ENCODE peak calls at places on chromosome 18, in six cellular contexts. W is cardiac muscle cell, Z is nephron progenitor cell, C is BJ, O is hepatocyte, V is esophagus squamous epithelium. N is an unnamed sample.

GRCh38 chr18:41526046-41526445 is 429.0 kb upstream of the PIK3C3 start:
- DNase-seq in W (no peak), Z (no peak), C (no peak), O (no peak), V (no peak), N (no peak)

GRCh38 chr18:50038448-50038847 is 156.5 kb downstream of the MYO5B start:
- DNase-seq in W (peak), Z (no peak), C (no peak), O (no peak), V (no peak), N (no peak)

GRCh38 chr18:44742741-44743311 is 62.1 kb downstream of the SETBP1 start:
- DNase-seq in W (peak), Z (no peak), C (peak), O (no peak), V (no peak), N (no peak)

GRCh38 chr18:26488417-26489009 is 59.8 kb downstream of the KCTD1 start:
- DNase-seq in W (no peak), Z (no peak), C (no peak), O (no peak), V (no peak), N (no peak)

GRCh38 chr18:64444819-64445218 is 295.9 kb upstream of the LINC00305 start:
- DNase-seq in W (no peak), Z (no peak), C (no peak), O (no peak), V (no peak), N (no peak)

GRCh38 chr18:69935319-69936190 is 12.1 kb downstream of the CD226 start:
- DNase-seq in W (no peak), Z (no peak), C (no peak), O (peak), V (no peak), N (no peak)

GRCh38 chr18:13264091-13264777 is 45.7 kb downstream of the LDLRAD4 start:
- DNase-seq in W (peak), Z (no peak), C (no peak), O (peak), V (no peak), N (no peak)

GRCh38 chr18:10570622-10571021 is 44.8 kb downstream of the NAPG start:
- DNase-seq in W (no peak), Z (no peak), C (no peak), O (no peak), V (no peak), N (no peak)

GRCh38 chr18:69998523-69998987 is 50.9 kb upstream of the CD226 start:
- DNase-seq in W (no peak), Z (no peak), C (no peak), O (no peak), V (no peak), N (no peak)

GRCh38 chr18:76588591-76589303 is 93.7 kb upstream of the ZNF516 start:
- DNase-seq in W (peak), Z (no peak), C (no peak), O (no peak), V (no peak), N (no peak)

GRCh38 chr18:22228930-22229329 is 59.5 kb downstream of the GATA6 start:
- DNase-seq in W (no peak), Z (no peak), C (no peak), O (no peak), V (no peak), N (peak)

GRCh38 chr18:50327983-50328382 is 40.5 kb upstream of the CXXC1 start:
- DNase-seq in W (no peak), Z (no peak), C (no peak), O (no peak), V (no peak), N (no peak)

GRCh38 chr18:12989397-12990127 is 1.6 kb upstream of the CEP192 start:
- DNase-seq in W (no peak), Z (no peak), C (no peak), O (no peak), V (no peak), N (no peak)

GRCh38 chr18:53971331-53971730 is 253.1 kb downstream of the MBD2 start:
- DNase-seq in W (peak), Z (no peak), C (no peak), O (no peak), V (no peak), N (no peak)

GRCh38 chr18:77124452-77124922 is 8.1 kb downstream of the MBP start:
- DNase-seq in W (no peak), Z (no peak), C (no peak), O (no peak), V (no peak), N (no peak)

GRCh38 chr18:56598422-56598821 is 40.0 kb downstream of the TXNL1 start:
- DNase-seq in W (no peak), Z (no peak), C (no peak), O (no peak), V (no peak), N (no peak)

GRCh38 chr18:78448106-78448505 is 531.5 kb upstream of the SALL3 start:
- DNase-seq in W (no peak), Z (no peak), C (no peak), O (no peak), V (no peak), N (no peak)

GRCh38 chr18:11118051-11118450 is 31.3 kb downstream of the PIEZO2 start:
- DNase-seq in W (no peak), Z (no peak), C (no peak), O (no peak), V (no peak), N (no peak)

GRCh38 chr18:26685438-26686173 is 137.3 kb upstream of the KCTD1 start:
- DNase-seq in W (no peak), Z (peak), C (no peak), O (no peak), V (no peak), N (no peak)

GRCh38 chr18:12011962-12012549 is 30.7 kb downstream of the IMPA2 start:
- DNase-seq in W (no peak), Z (no peak), C (no peak), O (no peak), V (no peak), N (no peak)

GRCh38 chr18:3660719-3661118 is 210.7 kb downstream of the TGIF1 start:
- DNase-seq in W (peak), Z (no peak), C (no peak), O (no peak), V (no peak), N (no peak)

DNA sequence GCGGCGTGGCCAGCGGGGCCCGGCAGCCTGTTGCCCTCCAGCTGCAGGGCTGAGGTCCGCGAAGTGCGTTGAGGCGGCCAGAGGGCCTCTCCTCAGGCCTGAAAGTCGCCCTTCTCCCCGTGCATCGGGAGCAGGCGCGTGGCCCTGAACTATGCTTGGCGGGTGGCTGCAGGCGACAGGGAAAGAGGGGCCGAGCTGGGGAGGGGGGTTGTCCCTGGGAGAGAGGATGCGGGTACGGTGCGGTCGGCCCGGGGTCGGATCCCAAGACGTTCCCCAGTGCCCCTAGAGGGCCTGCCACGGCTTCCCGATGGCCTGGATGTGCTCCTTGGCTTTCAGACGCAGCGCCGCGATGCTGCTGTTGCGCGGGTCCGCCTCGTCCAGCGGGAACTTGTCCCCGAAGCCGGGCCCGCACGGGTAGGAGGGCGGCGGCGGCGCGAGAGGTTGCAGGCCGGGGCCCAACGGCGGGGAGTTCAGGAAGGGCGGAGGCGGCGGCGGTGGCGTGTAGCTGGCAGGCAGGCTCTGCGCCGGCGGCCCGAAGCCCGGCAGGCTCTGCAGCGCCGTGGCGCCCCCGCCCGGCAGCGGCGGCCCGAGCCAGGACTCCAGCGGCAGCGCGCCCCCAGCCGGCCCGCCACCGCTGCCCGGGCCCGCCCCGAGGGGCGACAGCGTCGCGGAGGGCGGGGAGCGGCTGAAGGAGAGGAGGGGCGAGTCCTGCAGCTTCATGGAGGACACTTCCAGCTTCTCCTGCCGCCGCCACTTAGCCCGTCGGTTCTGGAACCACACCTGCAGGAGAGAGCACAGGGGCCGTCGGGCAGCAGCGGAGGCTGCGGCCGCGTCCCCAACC is 4.3 kb downstream of the RAX start:
- DNase-seq in W (peak), Z (peak), C (no peak), O (peak), V (no peak), N (no peak)
- TF ChIP-seq CTCF in W (no peak), Z (no peak), C (no peak), O (peak), V (no peak), N (no peak)

DNA sequence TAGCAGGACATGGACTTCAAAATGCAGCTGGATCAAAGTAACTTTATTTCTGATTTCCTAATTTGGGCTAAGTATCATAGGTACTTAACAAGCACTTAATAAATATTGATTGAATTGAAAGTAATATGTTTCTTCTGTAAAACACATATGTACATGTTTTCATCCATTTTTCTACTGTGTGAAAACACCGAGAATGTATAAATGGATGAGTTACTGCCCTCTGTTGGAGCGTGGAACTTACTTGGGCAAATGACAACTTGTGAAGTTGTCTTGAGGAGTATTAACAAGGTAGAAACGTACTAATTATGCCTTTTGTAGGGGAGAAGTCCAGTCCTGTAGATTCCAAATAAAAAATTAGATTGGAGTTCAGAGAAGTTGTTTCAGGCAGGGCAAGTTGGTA is 87.2 kb downstream of the PHLPP1 start:
- DNase-seq in W (peak), Z (no peak), C (no peak), O (no peak), V (no peak), N (no peak)
- TF ChIP-seq CTCF in W (peak), Z (no peak), C (no peak), O (peak), V (peak), N (peak)

DNA sequence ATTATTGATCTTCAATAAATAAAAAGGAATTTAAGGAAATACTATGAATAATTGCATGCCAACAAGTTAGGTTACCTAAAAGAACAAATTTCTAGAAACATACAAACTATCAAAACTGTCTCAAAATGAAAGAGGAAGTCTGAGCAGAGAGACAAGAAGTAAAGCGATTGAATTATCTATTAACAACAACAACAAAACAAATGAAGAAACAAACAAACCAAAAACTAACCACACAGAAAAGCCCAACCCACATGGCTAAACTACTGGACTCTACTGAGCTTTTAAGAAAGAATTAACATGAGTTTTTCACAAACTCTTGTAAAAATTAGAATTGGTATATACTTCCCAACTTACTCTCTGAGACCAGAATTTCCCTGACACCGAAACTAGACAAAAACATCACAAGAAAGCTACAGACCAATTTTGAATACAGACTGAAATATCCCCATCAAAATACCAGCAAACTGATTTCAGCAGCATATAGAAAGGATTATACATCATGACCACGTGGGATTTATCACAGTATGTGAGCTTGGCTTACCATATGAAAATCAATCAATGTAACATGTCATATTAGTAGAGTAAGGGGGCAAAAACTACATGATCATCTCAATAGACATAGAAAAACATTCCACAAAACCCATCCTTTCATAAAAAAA is 16.6 kb upstream of the GALNT1 start:
- DNase-seq in W (no peak), Z (no peak), C (no peak), O (no peak), V (no peak), N (no peak)
- TF ChIP-seq CTCF in W (no peak), Z (no peak), C (no peak), O (no peak), V (no peak), N (no peak)

DNA sequence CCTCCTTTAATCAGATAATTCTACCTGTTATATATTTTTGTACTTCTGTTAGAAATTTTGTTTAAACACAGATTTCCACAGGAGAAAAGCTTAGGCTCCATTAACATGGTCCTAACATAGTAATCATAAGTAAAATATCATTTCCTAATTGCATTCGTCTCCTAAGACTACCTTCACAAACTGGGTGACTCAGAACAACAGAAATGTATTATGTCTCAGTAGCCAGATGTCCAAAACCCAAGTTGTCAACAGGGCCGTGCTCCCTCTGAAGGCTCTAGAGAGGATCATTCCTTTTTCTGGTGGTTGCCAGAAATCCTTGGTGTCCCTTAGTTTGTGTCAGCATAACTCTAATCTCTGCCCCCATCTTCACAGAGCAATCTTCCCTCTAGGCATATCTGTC is 5.4 kb downstream of the FBXO15 start:
- DNase-seq in W (no peak), Z (no peak), C (no peak), O (no peak), V (no peak), N (no peak)
- TF ChIP-seq CTCF in W (no peak), Z (no peak), C (no peak), O (no peak), V (no peak), N (no peak)

DNA sequence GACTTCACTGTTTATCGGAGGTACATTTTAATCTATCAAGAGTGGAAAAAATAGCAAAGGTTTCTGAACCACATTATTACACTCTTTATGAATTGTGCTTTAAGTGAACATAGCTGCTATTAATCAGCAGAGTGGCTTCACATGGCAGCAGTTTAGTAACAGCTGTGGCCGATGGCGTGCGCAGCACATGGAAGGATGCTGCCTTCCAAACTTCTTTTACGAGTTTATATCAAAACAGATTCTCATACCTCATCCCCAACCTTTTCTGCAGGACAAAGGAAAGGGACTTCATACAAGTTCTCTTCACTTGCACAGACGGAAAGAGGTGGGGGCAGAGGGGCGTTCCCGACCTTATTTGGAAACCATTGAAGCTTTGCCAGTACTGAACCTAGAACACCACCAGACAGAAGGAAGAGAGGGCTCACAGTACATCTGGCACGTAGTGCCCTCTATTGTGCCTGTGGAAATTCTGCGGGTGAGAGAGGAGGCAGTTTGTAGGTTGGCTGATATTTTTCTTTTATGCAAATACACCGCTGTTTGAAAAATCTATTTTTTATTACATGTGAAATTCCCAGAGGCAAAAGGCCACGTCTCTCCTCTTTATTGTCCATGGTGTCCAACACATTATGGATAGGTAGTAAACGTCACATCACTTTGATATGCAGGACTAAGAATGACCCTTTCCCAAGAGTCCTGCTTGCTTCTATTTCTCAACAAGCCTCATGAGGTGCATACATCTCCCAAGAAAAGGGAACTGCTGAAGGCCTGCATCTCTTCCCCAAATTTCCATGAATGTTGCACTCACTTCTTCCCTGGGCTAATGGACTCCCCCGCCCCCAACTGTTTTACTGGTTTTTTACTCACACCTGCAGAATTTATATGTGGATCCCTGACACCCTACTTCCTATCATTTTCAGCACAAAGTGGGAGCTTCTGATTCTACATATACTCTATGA is 31.4 kb downstream of the COLEC12 start:
- DNase-seq in W (no peak), Z (no peak), C (no peak), O (no peak), V (no peak), N (no peak)
- TF ChIP-seq CTCF in W (no peak), Z (no peak), C (no peak), O (no peak), V (no peak), N (no peak)

GRCh38 chr18:79747156-79747845 is 50.4 kb upstream of the KCNG2 start:
- DNase-seq in W (no peak), Z (no peak), C (no peak), O (no peak), V (no peak), N (no peak)
- TF ChIP-seq CTCF in W (no peak), Z (no peak), C (no peak), O (no peak), V (no peak), N (peak)

DNA sequence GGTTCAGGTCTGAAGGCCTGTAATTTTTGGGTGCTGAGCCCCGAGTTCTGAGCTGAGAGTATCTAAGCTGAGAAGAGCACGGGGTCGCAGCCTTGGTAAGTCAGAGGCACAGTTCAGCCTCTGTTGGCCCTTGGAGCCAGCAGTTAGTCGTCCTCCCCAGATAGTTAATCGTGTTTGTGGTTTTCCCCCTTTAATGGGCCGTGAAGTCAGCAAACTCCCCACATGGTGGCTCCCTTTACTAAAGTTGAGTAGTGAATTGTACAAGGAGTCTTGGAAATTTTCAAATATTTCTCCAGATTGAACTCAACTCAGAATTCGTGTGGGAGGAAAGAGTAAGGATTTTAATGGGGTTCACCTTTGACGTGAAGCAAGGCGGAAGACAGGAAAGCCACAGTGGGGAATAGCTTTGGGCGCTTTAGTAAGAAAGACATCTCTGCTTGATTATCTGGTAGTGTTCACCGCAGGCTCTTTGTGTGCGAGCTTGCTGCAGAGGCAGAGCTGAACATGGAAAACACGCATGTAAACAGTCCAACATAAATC is 2.4 kb upstream of the ADCYAP1 start:
- DNase-seq in W (peak), Z (no peak), C (no peak), O (peak), V (no peak), N (no peak)
- TF ChIP-seq CTCF in W (peak), Z (no peak), C (no peak), O (peak), V (no peak), N (peak)

GRCh38 chr18:58364867-58365533 is 263.9 kb downstream of the ALPK2 start:
- DNase-seq in W (no peak), Z (no peak), C (no peak), O (no peak), V (no peak), N (peak)
- TF ChIP-seq CTCF in W (no peak), Z (no peak), C (no peak), O (no peak), V (no peak), N (peak)

N was measured in HFFc6.